ENCODE peak calls at places on chromosome 14, in four cellular contexts. One of them, this sample, is unnamed.

GRCh38 chr14:57999471-57999870 is 133.6 kb upstream of the SLC35F4 start:
- DNase-seq in type B pancreatic cell: no peak
- DNase-seq in astrocyte of the spinal cord: no peak
- DNase-seq in left ventricle myocardium inferior: no peak
- DNase-seq in this sample: no peak

GRCh38 chr14:58663494-58664111 is 25.8 kb downstream of the DACT1 start:
- DNase-seq in left ventricle myocardium inferior: no peak
- DNase-seq in astrocyte of the spinal cord: peak; percentile 81
- DNase-seq in type B pancreatic cell: no peak
- DNase-seq in this sample: peak; percentile 61

GRCh38 chr14:53999061-53999488 is 42.5 kb upstream of the BMP4 start:
- DNase-seq in left ventricle myocardium inferior: no peak
- DNase-seq in astrocyte of the spinal cord: peak; percentile 88
- DNase-seq in type B pancreatic cell: no peak
- DNase-seq in this sample: peak; percentile 84

GRCh38 chr14:54803926-54804719 is 98.5 kb downstream of the GCH1 start:
- DNase-seq in astrocyte of the spinal cord: no peak
- DNase-seq in left ventricle myocardium inferior: no peak
- DNase-seq in type B pancreatic cell: no peak
- DNase-seq in this sample: no peak

GRCh38 chr14:31994391-31995033 is 82.6 kb upstream of the ARHGAP5 start:
- DNase-seq in type B pancreatic cell: no peak
- DNase-seq in left ventricle myocardium inferior: no peak
- DNase-seq in astrocyte of the spinal cord: peak; percentile 37
- DNase-seq in this sample: no peak

GRCh38 chr14:93789366-93790130 is 1.3 kb upstream of the PRIMA1 start:
- DNase-seq in astrocyte of the spinal cord: no peak
- DNase-seq in type B pancreatic cell: no peak
- DNase-seq in left ventricle myocardium inferior: no peak
- DNase-seq in this sample: no peak

GRCh38 chr14:90061849-90062794 is at the start of gene KCNK13:
- DNase-seq in left ventricle myocardium inferior: peak; percentile 20
- DNase-seq in astrocyte of the spinal cord: no peak
- DNase-seq in type B pancreatic cell: no peak
- DNase-seq in this sample: no peak

GRCh38 chr14:103607039-103607668 is 21.9 kb upstream of the KLC1 start:
- DNase-seq in astrocyte of the spinal cord: peak; percentile 95
- DNase-seq in type B pancreatic cell: no peak
- DNase-seq in left ventricle myocardium inferior: peak; percentile 80
- DNase-seq in this sample: peak; percentile 77

GRCh38 chr14:21087294-21088091 is 11.0 kb downstream of the ZNF219 start:
- DNase-seq in left ventricle myocardium inferior: no peak
- DNase-seq in astrocyte of the spinal cord: peak; percentile 97
- DNase-seq in type B pancreatic cell: no peak
- DNase-seq in this sample: peak; percentile 98

GRCh38 chr14:104072586-104072985 is 12.9 kb upstream of the ASPG start:
- DNase-seq in left ventricle myocardium inferior: no peak
- DNase-seq in astrocyte of the spinal cord: no peak
- DNase-seq in type B pancreatic cell: no peak
- DNase-seq in this sample: no peak

GRCh38 chr14:102907303-102907844 is 15.1 kb upstream of the AMN start:
- DNase-seq in left ventricle myocardium inferior: no peak
- DNase-seq in type B pancreatic cell: no peak
- DNase-seq in astrocyte of the spinal cord: no peak
- DNase-seq in this sample: no peak

GRCh38 chr14:24928501-24928900 is 121.4 kb downstream of the STXBP6 start:
- DNase-seq in left ventricle myocardium inferior: no peak
- DNase-seq in type B pancreatic cell: no peak
- DNase-seq in astrocyte of the spinal cord: no peak
- DNase-seq in this sample: no peak

GRCh38 chr14:39034481-39035296 is 68.3 kb downstream of the SEC23A start:
- DNase-seq in astrocyte of the spinal cord: peak; percentile 18
- DNase-seq in left ventricle myocardium inferior: no peak
- DNase-seq in type B pancreatic cell: no peak
- DNase-seq in this sample: no peak

GRCh38 chr14:54329082-54329695 is 67.6 kb upstream of the CDKN3 start:
- DNase-seq in astrocyte of the spinal cord: peak; percentile 78
- DNase-seq in left ventricle myocardium inferior: peak; percentile 19
- DNase-seq in type B pancreatic cell: no peak
- DNase-seq in this sample: peak; percentile 53

GRCh38 chr14:100662850-100663527 is 63.7 kb upstream of the DLK1 start:
- DNase-seq in type B pancreatic cell: peak; percentile 82
- DNase-seq in left ventricle myocardium inferior: peak; percentile 59
- DNase-seq in astrocyte of the spinal cord: peak; percentile 64
- DNase-seq in this sample: peak; percentile 37

GRCh38 chr14:54116972-54117371 is 160.3 kb upstream of the BMP4 start:
- DNase-seq in type B pancreatic cell: no peak
- DNase-seq in astrocyte of the spinal cord: peak; percentile 38
- DNase-seq in left ventricle myocardium inferior: no peak
- DNase-seq in this sample: peak; percentile 78

GRCh38 chr14:84750763-84751554 is 779.0 kb upstream of the FLRT2 start:
- DNase-seq in astrocyte of the spinal cord: peak; percentile 81
- DNase-seq in type B pancreatic cell: no peak
- DNase-seq in left ventricle myocardium inferior: no peak
- DNase-seq in this sample: no peak

GRCh38 chr14:104075530-104076151 is 9.9 kb upstream of the ASPG start:
- DNase-seq in type B pancreatic cell: peak; percentile 10
- DNase-seq in astrocyte of the spinal cord: no peak
- DNase-seq in left ventricle myocardium inferior: no peak
- DNase-seq in this sample: no peak

GRCh38 chr14:101033006-101033405 is 129.5 kb upstream of the RTL1 start:
- DNase-seq in left ventricle myocardium inferior: peak; percentile 2
- DNase-seq in astrocyte of the spinal cord: no peak
- DNase-seq in type B pancreatic cell: no peak
- DNase-seq in this sample: no peak

GRCh38 chr14:79111963-79112362 is 941.8 kb downstream of the NRXN3 start:
- DNase-seq in left ventricle myocardium inferior: no peak
- DNase-seq in type B pancreatic cell: no peak
- DNase-seq in astrocyte of the spinal cord: no peak
- DNase-seq in this sample: no peak

GRCh38 chr14:66965831-66966230 is 223.4 kb upstream of the GARIN2 start:
- DNase-seq in astrocyte of the spinal cord: peak; percentile 1
- DNase-seq in left ventricle myocardium inferior: no peak
- DNase-seq in type B pancreatic cell: no peak
- DNase-seq in this sample: peak; percentile 57

GRCh38 chr14:101199028-101199770 is 295.7 kb upstream of the RTL1 start:
- DNase-seq in type B pancreatic cell: peak; percentile 25
- DNase-seq in astrocyte of the spinal cord: no peak
- DNase-seq in left ventricle myocardium inferior: no peak
- DNase-seq in this sample: no peak

GRCh38 chr14:58699656-58700055 is 61.9 kb downstream of the DACT1 start:
- DNase-seq in type B pancreatic cell: no peak
- DNase-seq in astrocyte of the spinal cord: no peak
- DNase-seq in left ventricle myocardium inferior: no peak
- DNase-seq in this sample: no peak

GRCh38 chr14:38143651-38144505 is 63.8 kb upstream of the SSTR1 start:
- DNase-seq in left ventricle myocardium inferior: no peak
- DNase-seq in type B pancreatic cell: no peak
- DNase-seq in astrocyte of the spinal cord: peak; percentile 72
- DNase-seq in this sample: peak; percentile 78

GRCh38 chr14:51157012-51157411 is 62.1 kb upstream of the TRIM9 start:
- DNase-seq in astrocyte of the spinal cord: no peak
- DNase-seq in left ventricle myocardium inferior: no peak
- DNase-seq in type B pancreatic cell: no peak
- DNase-seq in this sample: no peak

GRCh38 chr14:67551940-67552339 is 18.9 kb downstream of the PLEKHH1 start:
- DNase-seq in type B pancreatic cell: no peak
- DNase-seq in astrocyte of the spinal cord: no peak
- DNase-seq in left ventricle myocardium inferior: no peak
- DNase-seq in this sample: no peak

GRCh38 chr14:101088395-101088667 is 184.8 kb upstream of the RTL1 start:
- DNase-seq in astrocyte of the spinal cord: no peak
- DNase-seq in left ventricle myocardium inferior: no peak
- DNase-seq in type B pancreatic cell: no peak
- DNase-seq in this sample: no peak

GRCh38 chr14:100030441-100031153 is 34.6 kb upstream of the EVL start:
- DNase-seq in left ventricle myocardium inferior: no peak
- DNase-seq in type B pancreatic cell: no peak
- DNase-seq in astrocyte of the spinal cord: peak; percentile 77
- DNase-seq in this sample: peak; percentile 82

GRCh38 chr14:57391609-57392195 is 1.3 kb downstream of the NAA30 start:
- DNase-seq in left ventricle myocardium inferior: no peak
- DNase-seq in astrocyte of the spinal cord: peak; percentile 9
- DNase-seq in type B pancreatic cell: no peak
- DNase-seq in this sample: no peak

GRCh38 chr14:50831704-50832130 is 755 bp upstream of the NIN start:
- DNase-seq in left ventricle myocardium inferior: no peak
- DNase-seq in astrocyte of the spinal cord: peak; percentile 13
- DNase-seq in type B pancreatic cell: no peak
- DNase-seq in this sample: no peak

GRCh38 chr14:41605550-41606248 is 977 bp upstream of the LRFN5 start:
- DNase-seq in astrocyte of the spinal cord: peak; percentile 60
- DNase-seq in type B pancreatic cell: peak; percentile 69
- DNase-seq in left ventricle myocardium inferior: no peak
- DNase-seq in this sample: no peak

GRCh38 chr14:22848391-22849164 is 12.2 kb downstream of the MMP14 start:
- DNase-seq in astrocyte of the spinal cord: peak; percentile 95
- DNase-seq in type B pancreatic cell: no peak
- DNase-seq in left ventricle myocardium inferior: peak; percentile 66
- DNase-seq in this sample: peak; percentile 63

GRCh38 chr14:39491134-39491541 is 58.9 kb upstream of the FBXO33 start:
- DNase-seq in astrocyte of the spinal cord: peak; percentile 70
- DNase-seq in type B pancreatic cell: no peak
- DNase-seq in left ventricle myocardium inferior: no peak
- DNase-seq in this sample: peak; percentile 30

GRCh38 chr14:94116701-94117100 is 6.2 kb downstream of the IFI27 start:
- DNase-seq in left ventricle myocardium inferior: no peak
- DNase-seq in astrocyte of the spinal cord: no peak
- DNase-seq in type B pancreatic cell: no peak
- DNase-seq in this sample: no peak

DNA sequence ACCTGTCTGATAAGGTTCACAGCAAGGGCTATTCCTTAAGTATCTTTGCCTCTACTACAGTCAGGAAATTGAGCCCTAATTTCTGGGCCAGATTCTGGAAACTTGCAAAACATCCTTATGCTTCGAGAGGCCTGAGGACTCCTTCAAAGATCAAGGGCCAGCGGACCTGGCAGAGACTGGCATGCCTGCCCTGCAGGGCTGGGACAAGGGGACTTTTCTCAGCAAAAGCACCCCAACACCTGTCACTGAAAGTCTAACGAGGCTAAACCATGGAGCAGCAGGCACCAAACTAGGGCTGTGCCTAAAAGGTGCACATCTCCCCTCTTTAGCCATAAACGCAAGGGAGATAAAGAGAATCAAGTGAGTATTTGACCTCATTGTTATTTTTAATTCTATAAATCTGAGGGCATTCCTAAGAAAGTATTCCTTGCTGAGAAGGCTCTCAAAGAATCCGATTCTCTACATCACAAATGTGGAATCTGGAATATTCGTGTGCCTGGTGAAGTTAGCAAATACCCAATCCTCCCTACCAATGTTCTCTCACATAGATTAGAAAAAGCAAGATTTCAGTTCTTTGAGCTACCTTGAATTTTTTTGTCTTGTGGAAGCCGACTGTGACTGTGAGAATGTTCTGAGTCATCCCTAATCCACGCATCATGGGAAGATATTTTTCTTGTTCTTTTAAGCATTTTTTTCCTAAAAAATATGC is 328.2 kb upstream of the NOVA1 start:
- DNase-seq in astrocyte of the spinal cord: peak; percentile 20
- DNase-seq in type B pancreatic cell: no peak
- DNase-seq in left ventricle myocardium inferior: no peak
- DNase-seq in this sample: no peak
- TF ChIP-seq CTCF in astrocyte of the spinal cord: no peak
- TF ChIP-seq CTCF in type B pancreatic cell: no peak
- TF ChIP-seq CTCF in left ventricle myocardium inferior: no peak
- TF ChIP-seq CTCF in this sample: no peak

GRCh38 chr14:73234029-73234428 is 3.3 kb upstream of the PAPLN start:
- DNase-seq in left ventricle myocardium inferior: no peak
- DNase-seq in type B pancreatic cell: no peak
- DNase-seq in astrocyte of the spinal cord: no peak
- DNase-seq in this sample: no peak

GRCh38 chr14:73233564-73233963 is 3.7 kb upstream of the PAPLN start:
- DNase-seq in left ventricle myocardium inferior: no peak
- DNase-seq in type B pancreatic cell: no peak
- DNase-seq in astrocyte of the spinal cord: no peak
- DNase-seq in this sample: no peak

GRCh38 chr14:73232984-73233383 is 4.3 kb upstream of the PAPLN start:
- DNase-seq in type B pancreatic cell: no peak
- DNase-seq in left ventricle myocardium inferior: no peak
- DNase-seq in astrocyte of the spinal cord: no peak
- DNase-seq in this sample: no peak

GRCh38 chr14:73230051-73230450 is 7.3 kb upstream of the PAPLN start:
- DNase-seq in type B pancreatic cell: no peak
- DNase-seq in astrocyte of the spinal cord: no peak
- DNase-seq in left ventricle myocardium inferior: no peak
- DNase-seq in this sample: no peak

GRCh38 chr14:73231874-73232851 is 5.1 kb upstream of the PAPLN start:
- DNase-seq in left ventricle myocardium inferior: no peak
- DNase-seq in astrocyte of the spinal cord: no peak
- DNase-seq in type B pancreatic cell: no peak
- DNase-seq in this sample: no peak
- TF ChIP-seq CTCF in left ventricle myocardium inferior: no peak
- TF ChIP-seq CTCF in astrocyte of the spinal cord: peak; percentile 40
- TF ChIP-seq CTCF in type B pancreatic cell: peak; percentile 60
- TF ChIP-seq CTCF in this sample: peak; percentile 66

GRCh38 chr14:81172353-81172752 is 48.4 kb downstream of the GTF2A1 start:
- DNase-seq in type B pancreatic cell: no peak
- DNase-seq in left ventricle myocardium inferior: no peak
- DNase-seq in astrocyte of the spinal cord: no peak
- DNase-seq in this sample: peak; percentile 11

GRCh38 chr14:81170104-81170828 is 50.5 kb downstream of the GTF2A1 start:
- DNase-seq in left ventricle myocardium inferior: peak; percentile 95
- DNase-seq in astrocyte of the spinal cord: peak; percentile 91
- DNase-seq in type B pancreatic cell: peak; percentile 87
- DNase-seq in this sample: peak; percentile 84

GRCh38 chr14:81170829-81171195 is 49.9 kb downstream of the GTF2A1 start:
- DNase-seq in left ventricle myocardium inferior: no peak
- DNase-seq in astrocyte of the spinal cord: no peak
- DNase-seq in type B pancreatic cell: no peak
- DNase-seq in this sample: no peak

GRCh38 chr14:81169711-81170103 is 51.1 kb downstream of the GTF2A1 start:
- DNase-seq in left ventricle myocardium inferior: peak; percentile 77
- DNase-seq in astrocyte of the spinal cord: no peak
- DNase-seq in type B pancreatic cell: no peak
- DNase-seq in this sample: no peak

GRCh38 chr14:81172881-81173280 is 47.9 kb downstream of the GTF2A1 start:
- DNase-seq in astrocyte of the spinal cord: no peak
- DNase-seq in type B pancreatic cell: no peak
- DNase-seq in left ventricle myocardium inferior: no peak
- DNase-seq in this sample: peak; percentile 42
- TF ChIP-seq CTCF in astrocyte of the spinal cord: no peak
- TF ChIP-seq CTCF in type B pancreatic cell: no peak
- TF ChIP-seq CTCF in left ventricle myocardium inferior: no peak
- TF ChIP-seq CTCF in this sample: no peak

DNA sequence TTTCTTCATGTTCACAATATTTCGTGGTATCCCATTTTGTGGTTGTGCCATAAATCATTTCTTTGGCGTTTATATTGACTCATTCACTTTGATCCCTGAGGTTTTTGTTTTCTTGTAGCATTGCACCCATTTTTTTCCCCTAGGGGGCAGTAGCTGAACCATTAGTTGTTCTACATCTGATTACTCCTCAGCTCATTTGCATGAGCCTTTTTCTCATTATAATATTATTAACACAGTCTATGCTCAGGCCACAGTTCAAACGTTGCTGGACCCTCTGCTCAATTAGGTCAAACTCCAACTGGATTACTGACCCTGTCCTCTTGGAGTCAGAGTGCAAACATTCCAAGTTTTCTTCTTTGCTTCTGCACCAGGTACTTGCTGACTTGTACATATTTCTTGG is 475.4 kb upstream of the SEL1L start:
- DNase-seq in astrocyte of the spinal cord: no peak
- DNase-seq in left ventricle myocardium inferior: no peak
- DNase-seq in type B pancreatic cell: no peak
- DNase-seq in this sample: no peak
- TF ChIP-seq CTCF in astrocyte of the spinal cord: no peak
- TF ChIP-seq CTCF in left ventricle myocardium inferior: no peak
- TF ChIP-seq CTCF in type B pancreatic cell: peak; percentile 67
- TF ChIP-seq CTCF in this sample: peak; percentile 43